ENCODE peak calls at places on chromosomes 12 and 14, in four cellular contexts. W is HL-60, V is body of pancreas, S is omental fat pad. A is an unnamed sample.

GRCh38 chr12:19967486-19967885 is 400.9 kb upstream of the PDE3A start:
- DNase-seq in V (peak; percentile 24), W (no peak), S (no peak), A (no peak)

GRCh38 chr12:6701078-6701768 is 608 bp upstream of the PIANP start:
- DNase-seq in S (no peak), V (no peak), W (no peak), A (no peak)

GRCh38 chr12:51869931-51870330 is 18.0 kb upstream of the ANKRD33 start:
- DNase-seq in W (peak; percentile 14), V (no peak), S (no peak), A (no peak)

GRCh38 chr14:92108345-92109254 is 2.2 kb upstream of the ATXN3 start:
- DNase-seq in W (no peak), S (no peak), V (no peak), A (no peak)

GRCh38 chr14:28001002-28001401 is 765.6 kb upstream of the FOXG1 start:
- DNase-seq in W (no peak), S (no peak), V (no peak), A (no peak)

GRCh38 chr12:121523741-121524140 is 57.1 kb downstream of the KDM2B start:
- DNase-seq in V (no peak), W (no peak), S (no peak), A (no peak)

GRCh38 chr14:55073856-55074255 is 22.4 kb downstream of the MAPK1IP1L start:
- DNase-seq in S (no peak), V (no peak), W (no peak), A (no peak)

GRCh38 chr12:49824886-49825285 is 3.3 kb downstream of the NCKAP5L start:
- DNase-seq in W (peak; percentile 78), V (no peak), S (no peak), A (no peak)

GRCh38 chr14:20830831-20831230 is 28.2 kb upstream of the RNASE1 start:
- DNase-seq in S (no peak), W (no peak), V (no peak), A (no peak)

GRCh38 chr14:33839193-33840076 is 111.4 kb downstream of the EGLN3 start:
- DNase-seq in S (peak; percentile 39), V (peak; percentile 53), W (peak; percentile 40), A (no peak)

GRCh38 chr14:31400031-31400638 is 20.2 kb downstream of the HEATR5A start:
- DNase-seq in W (no peak), V (no peak), S (no peak), A (no peak)

GRCh38 chr12:68445836-68446235 is 113.7 kb upstream of the MDM1 start:
- DNase-seq in S (no peak), V (no peak), W (no peak), A (no peak)

GRCh38 chr12:131829351-131829794 is 1.2 kb downstream of the MMP17 start:
- DNase-seq in S (no peak), W (no peak), V (no peak), A (no peak)

GRCh38 chr12:28539691-28540323 is 349.6 kb downstream of the CCDC91 start:
- DNase-seq in V (no peak), W (no peak), S (no peak), A (no peak)

GRCh38 chr12:54398995-54399793 is 14.7 kb upstream of the ZNF385A start:
- DNase-seq in W (peak; percentile 90), S (peak; percentile 92), V (peak; percentile 83), A (peak; percentile 94)

GRCh38 chr12:22821985-22822384 is 197.0 kb downstream of the ETNK1 start:
- DNase-seq in W (no peak), S (no peak), V (no peak), A (no peak)

GRCh38 chr12:116915326-116915725 is 4.6 kb downstream of the FBXW8 start:
- DNase-seq in V (no peak), S (no peak), W (no peak), A (no peak)

GRCh38 chr12:38528527-38528926 is 212.0 kb downstream of the ALG10B start:
- DNase-seq in V (no peak), S (no peak), W (no peak), A (no peak)

GRCh38 chr14:85142982-85143381 is 387.0 kb upstream of the FLRT2 start:
- DNase-seq in V (no peak), W (no peak), S (no peak), A (no peak)

GRCh38 chr14:67940894-67941455 is 121.4 kb downstream of the RAD51B start:
- DNase-seq in W (no peak), S (no peak), V (no peak), A (no peak)

GRCh38 chr12:97426485-97427116 is 36.0 kb upstream of the RMST start:
- DNase-seq in S (no peak), W (no peak), V (no peak), A (no peak)

GRCh38 chr14:26276757-26277156 is 321.1 kb downstream of the NOVA1 start:
- DNase-seq in V (no peak), W (no peak), S (no peak), A (no peak)

GRCh38 chr12:104957388-104958008 is 592 bp downstream of the SLC41A2 start:
- DNase-seq in S (no peak), W (no peak), V (no peak), A (no peak)

GRCh38 chr14:67577909-67578749 is 21.9 kb downstream of the PIGH start:
- DNase-seq in W (no peak), S (no peak), V (no peak), A (no peak)

GRCh38 chr12:129961111-129961510 is 57.3 kb upstream of the TMEM132D start:
- DNase-seq in V (no peak), S (no peak), W (no peak), A (no peak)

GRCh38 chr12:92690601-92691000 is 12.2 kb upstream of the PLEKHG7 start:
- DNase-seq in W (no peak), S (no peak), V (no peak), A (no peak)

GRCh38 chr12:12736759-12737676 is 19.9 kb downstream of the CDKN1B start:
- DNase-seq in W (peak; percentile 29), S (no peak), V (peak; percentile 44), A (no peak)

GRCh38 chr12:12400793-12401192 is 43.9 kb downstream of the BORCS5 start:
- DNase-seq in S (no peak), W (no peak), V (no peak), A (no peak)

GRCh38 chr14:68552597-68552996 is 240.3 kb downstream of the ZFP36L1 start:
- DNase-seq in V (no peak), W (no peak), S (no peak), A (no peak)

GRCh38 chr12:102946042-102946441 is 11.4 kb upstream of the ASCL1 start:
- DNase-seq in V (no peak), W (no peak), S (no peak), A (no peak)

GRCh38 chr12:57110189-57111045 is 745 bp downstream of the STAT6 start:
- DNase-seq in V (peak; percentile 60), W (peak; percentile 86), S (no peak), A (no peak)

GRCh38 chr12:106705971-106706370 is 68.5 kb upstream of the RIC8B start:
- DNase-seq in W (no peak), V (no peak), S (no peak), A (peak; percentile 57)

GRCh38 chr14:95611293-95611880 is 74.8 kb upstream of the TCL1B start:
- DNase-seq in S (no peak), V (no peak), W (no peak), A (no peak)

GRCh38 chr12:54853933-54854538 is at the start of gene MUCL1:
- DNase-seq in V (peak; percentile 56), S (no peak), W (peak; percentile 73), A (no peak)

GRCh38 chr14:29518335-29518734 is 409.3 kb downstream of the PRKD1 start:
- DNase-seq in S (no peak), V (no peak), W (no peak), A (no peak)
- TF ChIP-seq CTCF in S (no peak), V (no peak), W (no peak), A (no peak)

GRCh38 chr14:24734917-24735500 is 101.0 kb upstream of the GZMB start:
- DNase-seq in V (peak; percentile 54), W (peak; percentile 37), S (no peak), A (no peak)
- TF ChIP-seq CTCF in V (peak; percentile 70), W (peak; percentile 45), S (no peak), A (peak; percentile 77)

GRCh38 chr14:102626530-102626929 is 34.1 kb downstream of the RCOR1 start:
- DNase-seq in V (no peak), W (no peak), S (no peak), A (no peak)
- TF ChIP-seq CTCF in V (no peak), W (no peak), S (no peak), A (no peak)

DNA sequence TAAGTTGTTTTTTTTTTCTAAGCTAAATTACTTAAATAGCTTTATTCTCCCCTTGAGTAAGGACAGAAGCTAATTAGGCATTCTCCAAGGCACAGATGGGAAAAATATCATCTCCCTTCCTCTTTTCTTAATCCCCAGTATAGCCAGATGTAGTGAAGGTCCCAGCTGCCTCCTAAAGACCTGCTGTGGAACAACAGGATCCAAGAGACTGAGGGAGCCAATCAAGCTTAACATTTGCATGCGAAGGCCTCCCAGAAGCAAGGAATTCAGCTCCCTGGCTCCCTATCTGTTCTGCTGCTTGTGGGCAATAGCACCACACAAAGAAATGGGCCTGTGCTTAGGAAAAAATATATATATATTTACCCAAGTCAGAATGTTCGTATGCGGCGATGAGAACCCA is 255.2 kb downstream of the SYT1 start:
- DNase-seq in W (no peak), S (no peak), V (no peak), A (no peak)
- TF ChIP-seq CTCF in W (no peak), S (no peak), V (no peak), A (no peak)

GRCh38 chr12:32450768-32451167 is 51.4 kb downstream of the FGD4 start:
- DNase-seq in V (no peak), W (no peak), S (no peak), A (no peak)

GRCh38 chr12:32445356-32445755 is 46.0 kb downstream of the FGD4 start:
- DNase-seq in W (no peak), V (no peak), S (no peak), A (no peak)

GRCh38 chr12:32446306-32447119 is 47.2 kb downstream of the FGD4 start:
- DNase-seq in V (no peak), S (no peak), W (no peak), A (no peak)

GRCh38 chr12:32450363-32450762 is 51.0 kb downstream of the FGD4 start:
- DNase-seq in W (no peak), V (no peak), S (no peak), A (no peak)

GRCh38 chr12:32448581-32448980 is 49.2 kb downstream of the FGD4 start:
- DNase-seq in S (no peak), V (no peak), W (no peak), A (no peak)
- TF ChIP-seq CTCF in S (no peak), V (no peak), W (no peak), A (no peak)

GRCh38 chr12:5073054-5073453 is 29.4 kb downstream of the KCNA5 start:
- DNase-seq in V (no peak), S (no peak), W (no peak), A (no peak)
- TF ChIP-seq CTCF in V (no peak), S (no peak), W (no peak), A (no peak)

GRCh38 chr12:2692156-2692555 is 102.6 kb upstream of the FKBP4 start:
- DNase-seq in W (no peak), S (no peak), V (no peak), A (no peak)

GRCh38 chr12:2691340-2692111 is 103.2 kb upstream of the FKBP4 start:
- DNase-seq in V (no peak), W (peak; percentile 37), S (no peak), A (peak; percentile 82)

GRCh38 chr12:2690348-2691000 is 104.3 kb upstream of the FKBP4 start:
- DNase-seq in V (no peak), S (no peak), W (no peak), A (no peak)

GRCh38 chr12:2689879-2690278 is 104.9 kb upstream of the FKBP4 start:
- DNase-seq in W (no peak), S (no peak), V (no peak), A (no peak)

GRCh38 chr12:2691001-2691339 is 103.8 kb upstream of the FKBP4 start:
- DNase-seq in W (peak; percentile 52), S (no peak), V (no peak), A (peak; percentile 82)
- TF ChIP-seq CTCF in W (no peak), S (no peak), V (no peak), A (no peak)